ENCODE peak calls at places on chromosome 11, in seven cellular contexts. Z is nephron progenitor cell, G is upper lobe of right lung, E is pancreas, V is tibial nerve, F is psoas muscle, R is A549. Y is an unnamed sample.

GRCh38 chr11:122642971-122643370 is 12.6 kb upstream of the UBASH3B start:
- DNase-seq in Z (no peak), G (no peak), E (no peak), V (no peak), F (no peak), R (peak), Y (no peak)

GRCh38 chr11:124751741-124752470 is at the start of gene VSIG2:
- DNase-seq in Z (no peak), G (peak), E (no peak), V (no peak), F (no peak), R (no peak), Y (no peak)

GRCh38 chr11:10758959-10759358 is 7.9 kb downstream of the CTR9 start:
- DNase-seq in Z (no peak), G (no peak), E (no peak), V (no peak), F (no peak), R (no peak), Y (no peak)

GRCh38 chr11:86811637-86812321 is 11.4 kb downstream of the PRSS23 start:
- DNase-seq in Z (no peak), G (no peak), E (peak), V (no peak), F (no peak), R (peak), Y (no peak)

GRCh38 chr11:73493838-73494598 is 103.9 kb downstream of the FAM168A start:
- DNase-seq in Z (no peak), G (no peak), E (no peak), V (no peak), F (no peak), R (peak), Y (no peak)

GRCh38 chr11:26993965-26994446 is at the start of gene FIBIN:
- DNase-seq in Z (peak), G (no peak), E (no peak), V (peak), F (peak), R (no peak), Y (no peak)

GRCh38 chr11:11456896-11457295 is 103.8 kb upstream of the CSNK2A3 start:
- DNase-seq in Z (no peak), G (no peak), E (no peak), V (no peak), F (no peak), R (no peak), Y (no peak)

GRCh38 chr11:57484141-57484710 is 23.9 kb downstream of the RTN4RL2 start:
- DNase-seq in Z (no peak), G (no peak), E (no peak), V (no peak), F (no peak), R (no peak), Y (no peak)

GRCh38 chr11:74604311-74604710 is 11.9 kb downstream of the POLD3 start:
- DNase-seq in Z (no peak), G (no peak), E (no peak), V (no peak), F (no peak), R (no peak), Y (no peak)

GRCh38 chr11:72793081-72793451 is 781 bp downstream of the STARD10 start:
- DNase-seq in Z (no peak), G (no peak), E (no peak), V (no peak), F (no peak), R (no peak), Y (no peak)

GRCh38 chr11:64485077-64485476 is 105.9 kb upstream of the SLC22A12 start:
- DNase-seq in Z (no peak), G (no peak), E (no peak), V (no peak), F (no peak), R (no peak), Y (no peak)

GRCh38 chr11:16912607-16913006 is 101.6 kb downstream of the PLEKHA7 start:
- DNase-seq in Z (no peak), G (no peak), E (peak), V (no peak), F (no peak), R (no peak), Y (no peak)

GRCh38 chr11:120645639-120646038 is 134.1 kb downstream of the GRIK4 start:
- DNase-seq in Z (peak), G (peak), E (no peak), V (no peak), F (no peak), R (no peak), Y (no peak)

GRCh38 chr11:9656864-9657263 is 7.0 kb upstream of the SWAP70 start:
- DNase-seq in Z (no peak), G (no peak), E (no peak), V (no peak), F (no peak), R (no peak), Y (no peak)

GRCh38 chr11:12199231-12199948 is 89.0 kb downstream of the MICAL2 start:
- DNase-seq in Z (no peak), G (peak), E (no peak), V (no peak), F (no peak), R (no peak), Y (no peak)

GRCh38 chr11:47376543-47377371 is 1.6 kb downstream of the SPI1 start:
- DNase-seq in Z (no peak), G (peak), E (no peak), V (peak), F (peak), R (no peak), Y (no peak)

GRCh38 chr11:76327756-76328388 is 53.1 kb downstream of the THAP12 start:
- DNase-seq in Z (no peak), G (peak), E (no peak), V (no peak), F (no peak), R (no peak), Y (no peak)

GRCh38 chr11:5809122-5809519 is 397 bp downstream of the OR52N2 start:
- DNase-seq in Z (no peak), G (no peak), E (no peak), V (no peak), F (no peak), R (no peak), Y (no peak)

GRCh38 chr11:8740156-8740555 is 57.6 kb downstream of the RPL27A start:
- DNase-seq in Z (no peak), G (no peak), E (no peak), V (no peak), F (no peak), R (no peak), Y (no peak)

GRCh38 chr11:117822031-117822521 is 2.5 kb downstream of the FXYD2 start:
- DNase-seq in Z (peak), G (peak), E (no peak), V (peak), F (peak), R (no peak), Y (no peak)

GRCh38 chr11:117820071-117820470 is 4.5 kb downstream of the FXYD2 start:
- DNase-seq in Z (no peak), G (no peak), E (no peak), V (no peak), F (peak), R (no peak), Y (no peak)

GRCh38 chr11:117822522-117823033 is 2.0 kb downstream of the FXYD2 start:
- DNase-seq in Z (no peak), G (peak), E (peak), V (no peak), F (peak), R (no peak), Y (no peak)

GRCh38 chr11:117820516-117820915 is 4.0 kb downstream of the FXYD2 start:
- DNase-seq in Z (no peak), G (no peak), E (no peak), V (no peak), F (peak), R (no peak), Y (no peak)

DNA sequence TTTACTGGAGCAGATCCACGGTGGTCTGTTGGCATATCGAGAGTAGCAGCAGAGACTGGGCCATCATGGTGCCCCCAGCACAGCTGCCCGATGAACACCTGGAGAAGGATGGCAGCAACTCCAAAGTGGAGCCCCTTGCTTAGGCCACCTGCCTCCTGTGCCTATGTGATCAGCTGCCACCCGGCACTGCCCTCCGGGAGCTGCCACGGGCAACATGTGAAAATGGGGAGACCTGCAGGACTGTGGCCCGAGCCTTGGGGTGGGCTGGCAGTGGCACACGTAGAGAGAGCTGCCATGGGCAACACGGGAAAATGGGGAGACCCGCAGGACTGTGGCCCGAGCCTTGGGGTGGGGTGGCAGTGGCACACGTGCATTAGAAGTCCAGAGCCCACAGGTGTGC is 3.1 kb downstream of the FXYD2 start:
- DNase-seq in Z (no peak), G (peak), E (no peak), V (no peak), F (peak), R (no peak), Y (no peak)
- TF ChIP-seq CTCF in Z (no peak), G (no peak), E (no peak), V (no peak), F (no peak), R (no peak), Y (no peak)

GRCh38 chr11:111400595-111400994 is 21.5 kb upstream of the POU2AF1 start:
- DNase-seq in Z (no peak), G (no peak), E (no peak), V (no peak), F (no peak), R (no peak), Y (no peak)

GRCh38 chr11:111402411-111402810 is 23.3 kb upstream of the POU2AF1 start:
- DNase-seq in Z (no peak), G (no peak), E (peak), V (no peak), F (no peak), R (no peak), Y (peak)

GRCh38 chr11:111395749-111396148 is 16.7 kb upstream of the POU2AF1 start:
- DNase-seq in Z (no peak), G (no peak), E (no peak), V (no peak), F (no peak), R (no peak), Y (no peak)

GRCh38 chr11:111403021-111403725 is 24.1 kb upstream of the POU2AF1 start:
- DNase-seq in Z (no peak), G (no peak), E (no peak), V (no peak), F (no peak), R (no peak), Y (no peak)

GRCh38 chr11:111399187-111400031 is 20.3 kb upstream of the POU2AF1 start:
- DNase-seq in Z (no peak), G (no peak), E (no peak), V (no peak), F (no peak), R (no peak), Y (no peak)
- TF ChIP-seq CTCF in Z (no peak), G (no peak), E (no peak), V (no peak), F (no peak), R (no peak), Y (no peak)

GRCh38 chr11:132349806-132350733 is 979.7 kb downstream of the NTM start:
- DNase-seq in Z (no peak), G (no peak), E (no peak), V (no peak), F (no peak), R (no peak), Y (no peak)
- TF ChIP-seq CTCF in Z (no peak), G (no peak), E (no peak), V (no peak), F (no peak), R (no peak), Y (no peak)

GRCh38 chr11:34105957-34106504 is 602 bp downstream of the NAT10 start:
- DNase-seq in Z (no peak), G (no peak), E (no peak), V (no peak), F (no peak), R (no peak), Y (no peak)

GRCh38 chr11:34104680-34105078 is 750 bp upstream of the NAT10 start:
- DNase-seq in Z (no peak), G (no peak), E (no peak), V (no peak), F (no peak), R (no peak), Y (no peak)

DNA sequence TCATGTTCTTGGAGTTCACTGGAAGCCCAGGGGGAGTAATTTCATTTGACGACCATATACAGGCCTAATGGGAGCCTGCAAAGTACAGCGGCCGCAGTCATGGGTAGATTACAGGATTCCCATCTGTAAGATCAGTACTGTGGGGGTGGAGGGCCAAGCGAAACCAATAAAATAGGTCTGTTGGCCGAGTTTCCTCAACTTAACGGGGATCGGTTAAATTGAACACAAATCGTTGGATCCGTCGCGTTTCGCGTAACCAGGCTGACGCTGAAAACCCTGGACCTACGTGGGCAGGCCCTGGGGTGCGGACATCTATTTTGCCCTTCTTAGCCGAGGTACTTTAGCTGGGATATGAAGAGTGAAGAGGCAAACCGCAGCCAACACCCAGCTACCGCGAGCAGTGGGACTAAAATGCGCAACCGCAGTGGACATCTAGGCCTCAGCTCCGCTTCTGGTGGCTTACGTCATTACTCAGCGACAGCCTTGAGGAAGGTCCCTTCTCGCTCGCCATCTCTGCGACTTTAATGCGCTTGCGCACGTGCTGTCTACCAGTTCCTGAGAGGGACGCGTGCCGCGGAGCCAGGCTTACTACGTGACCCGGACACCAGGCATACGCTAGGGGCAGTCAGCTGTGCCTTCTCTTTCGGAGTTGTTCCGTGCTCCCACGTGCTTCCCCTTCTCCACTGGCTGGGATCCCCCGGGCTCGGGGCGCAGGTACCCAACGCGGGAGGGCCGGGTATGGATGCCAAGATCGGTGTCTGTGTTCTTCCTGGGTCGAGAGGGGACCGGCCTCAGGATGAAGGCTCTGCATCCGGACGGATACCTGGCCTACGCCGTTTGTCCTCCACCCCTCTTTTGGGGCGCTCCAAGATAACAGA is at the start of gene NAT10:
- DNase-seq in Z (peak), G (peak), E (peak), V (peak), F (peak), R (peak), Y (peak)
- TF ChIP-seq CTCF in Z (no peak), G (peak), E (no peak), V (no peak), F (peak), R (no peak), Y (peak)

DNA sequence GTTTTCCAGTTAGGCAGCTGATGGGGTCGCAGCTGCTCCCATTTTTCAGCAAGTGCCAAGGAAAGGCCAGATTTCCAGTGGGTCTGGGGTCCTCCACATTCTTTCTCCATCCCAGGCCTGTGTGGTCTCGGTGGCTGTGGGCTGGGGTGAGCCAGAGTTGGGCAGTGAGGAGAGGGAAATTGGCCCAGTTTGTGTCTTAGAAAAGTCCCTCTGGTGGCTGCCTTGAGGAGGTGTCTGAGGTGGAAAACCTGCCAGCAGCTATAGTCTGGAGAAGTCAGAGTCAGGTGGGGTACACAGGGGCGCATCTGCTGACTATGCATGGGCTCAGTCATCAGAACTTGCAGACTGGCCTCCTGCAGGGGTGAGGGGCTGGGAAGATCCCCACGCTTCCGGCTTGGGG is 30.5 kb downstream of the MRGPRD start:
- DNase-seq in Z (no peak), G (no peak), E (no peak), V (no peak), F (peak), R (peak), Y (no peak)
- TF ChIP-seq CTCF in Z (peak), G (no peak), E (no peak), V (no peak), F (no peak), R (peak), Y (no peak)

GRCh38 chr11:65859134-65859811 is 960 bp upstream of the MUS81 start:
- DNase-seq in Z (peak), G (peak), E (peak), V (peak), F (peak), R (peak), Y (peak)
- TF ChIP-seq CTCF in Z (no peak), G (peak), E (no peak), V (peak), F (no peak), R (no peak), Y (no peak)

GRCh38 chr11:119288219-119288618 is 28.7 kb downstream of the MCAM start:
- DNase-seq in Z (no peak), G (no peak), E (no peak), V (no peak), F (no peak), R (no peak), Y (no peak)

GRCh38 chr11:119285431-119285830 is 31.5 kb downstream of the MCAM start:
- DNase-seq in Z (no peak), G (no peak), E (no peak), V (no peak), F (no peak), R (no peak), Y (no peak)

GRCh38 chr11:119282495-119282894 is 34.4 kb downstream of the MCAM start:
- DNase-seq in Z (no peak), G (no peak), E (no peak), V (no peak), F (no peak), R (no peak), Y (no peak)

DNA sequence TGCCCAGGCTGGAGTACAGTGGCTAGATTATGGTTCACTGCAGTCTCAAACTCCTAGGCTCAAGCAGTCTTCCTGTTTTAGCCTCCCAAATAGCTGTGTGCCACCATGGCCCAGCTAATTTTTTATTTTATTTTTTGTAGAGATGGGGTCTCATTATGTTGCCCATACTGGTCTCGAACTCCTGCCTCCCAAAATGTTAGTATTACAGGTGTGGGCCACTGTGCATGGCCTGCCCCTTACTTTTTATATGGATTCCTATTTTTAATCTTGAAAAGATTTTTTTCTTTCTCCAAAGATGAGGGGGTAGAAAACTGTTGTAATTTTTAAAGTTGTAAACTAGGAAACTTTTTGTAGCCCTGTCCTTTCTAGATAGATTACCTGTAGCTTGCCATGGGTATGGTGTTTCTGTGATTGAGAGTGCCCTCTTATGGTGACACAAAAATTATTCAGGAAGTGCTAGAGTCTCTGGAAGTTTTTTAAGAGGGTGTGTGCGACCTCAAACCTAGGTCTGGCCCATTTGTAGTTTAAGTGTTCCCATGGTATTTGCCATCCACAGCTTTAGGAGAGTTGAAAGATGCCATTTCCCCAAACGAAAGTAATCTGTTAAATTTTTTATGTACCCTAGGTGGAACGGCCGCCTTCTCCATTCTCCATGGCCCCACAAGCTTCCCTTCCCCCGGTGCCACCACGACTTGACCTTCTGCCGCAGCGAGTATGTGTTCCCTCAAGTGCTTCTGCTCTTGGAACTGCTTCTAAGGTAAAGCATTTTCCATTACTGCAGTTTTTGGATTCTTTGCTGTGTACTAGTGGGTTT is 32.4 kb downstream of the MCAM start:
- DNase-seq in Z (no peak), G (no peak), E (no peak), V (no peak), F (no peak), R (peak), Y (no peak)
- TF ChIP-seq CTCF in Z (peak), G (peak), E (peak), V (peak), F (peak), R (peak), Y (peak)

GRCh38 chr11:118319031-118319814 is 14.7 kb downstream of the CD3E start:
- DNase-seq in Z (no peak), G (no peak), E (no peak), V (no peak), F (no peak), R (no peak), Y (no peak)
- TF ChIP-seq CTCF in Z (no peak), G (no peak), E (no peak), V (no peak), F (no peak), R (no peak), Y (no peak)

GRCh38 chr11:1916986-1917522 is 2.4 kb upstream of the TNNT3 start:
- DNase-seq in Z (no peak), G (peak), E (no peak), V (no peak), F (peak), R (no peak), Y (no peak)

GRCh38 chr11:1918436-1919315 is 827 bp upstream of the TNNT3 start:
- DNase-seq in Z (no peak), G (no peak), E (no peak), V (no peak), F (peak), R (no peak), Y (no peak)

GRCh38 chr11:1915795-1916131 is 3.7 kb upstream of the TNNT3 start:
- DNase-seq in Z (no peak), G (no peak), E (no peak), V (no peak), F (no peak), R (no peak), Y (no peak)

GRCh38 chr11:1917523-1918435 is 1.7 kb upstream of the TNNT3 start:
- DNase-seq in Z (no peak), G (peak), E (no peak), V (no peak), F (peak), R (no peak), Y (no peak)

GRCh38 chr11:1916132-1916985 is 3.1 kb upstream of the TNNT3 start:
- DNase-seq in Z (no peak), G (peak), E (no peak), V (no peak), F (peak), R (no peak), Y (no peak)
- TF ChIP-seq CTCF in Z (no peak), G (no peak), E (no peak), V (no peak), F (no peak), R (no peak), Y (no peak)